ENCODE peak calls at places on chromosomes 1 and 21, in seven cellular contexts. G is neural progenitor cell, Z is GM12865, A is cardiac muscle cell, X is A549, O is epithelial cell of esophagus, T is PC-3. N is an unnamed sample.

GRCh38 chr1:184199036-184199796 is 147.7 kb downstream of the TSEN15 start:
- DNase-seq in G (no peak), Z (no peak), A (no peak), X (no peak), O (peak), T (peak), N (no peak)

GRCh38 chr1:164617607-164618564 is 58.9 kb downstream of the PBX1 start:
- DNase-seq in G (peak), Z (peak), A (peak), X (no peak), O (peak), T (peak), N (no peak)

GRCh38 chr21:45015469-45015860 is 58.9 kb upstream of the ADARB1 start:
- DNase-seq in G (no peak), Z (no peak), A (no peak), X (no peak), O (no peak), T (no peak), N (no peak)

GRCh38 chr1:236451796-236452373 is 57.8 kb downstream of the EDARADD start:
- DNase-seq in G (peak), Z (peak), A (peak), X (peak), O (peak), T (peak), N (no peak)

GRCh38 chr1:56137090-56137489 is 442.3 kb downstream of the PLPP3 start:
- DNase-seq in G (no peak), Z (no peak), A (peak), X (no peak), O (no peak), T (no peak), N (no peak)

GRCh38 chr1:62735491-62736171 is 47.4 kb upstream of the DOCK7 start:
- DNase-seq in G (no peak), Z (no peak), A (no peak), X (no peak), O (peak), T (peak), N (peak)

GRCh38 chr1:172966844-172967540 is 83.7 kb downstream of the TNFSF18 start:
- DNase-seq in G (no peak), Z (peak), A (no peak), X (no peak), O (peak), T (peak), N (no peak)

GRCh38 chr1:40783001-40783905 is at the start of gene KCNQ4:
- DNase-seq in G (peak), Z (no peak), A (peak), X (no peak), O (peak), T (peak), N (no peak)

GRCh38 chr1:23902611-23903278 is 10.4 kb downstream of the CNR2 start:
- DNase-seq in G (peak), Z (no peak), A (peak), X (no peak), O (no peak), T (no peak), N (no peak)

GRCh38 chr1:40936878-40937484 is 42.5 kb upstream of the CTPS1 start:
- DNase-seq in G (no peak), Z (no peak), A (no peak), X (no peak), O (peak), T (no peak), N (peak)

GRCh38 chr1:219385786-219386427 is 212.2 kb downstream of the LYPLAL1 start:
- DNase-seq in G (peak), Z (peak), A (peak), X (peak), O (peak), T (peak), N (no peak)

GRCh38 chr1:30727796-30728195 is 4.4 kb upstream of the MATN1 start:
- DNase-seq in G (no peak), Z (no peak), A (no peak), X (no peak), O (peak), T (peak), N (no peak)

GRCh38 chr1:210850556-210850955 is 283.4 kb downstream of the KCNH1 start:
- DNase-seq in G (no peak), Z (no peak), A (no peak), X (no peak), O (no peak), T (no peak), N (no peak)

GRCh38 chr1:43288785-43289466 is 3.5 kb upstream of the C1orf210 start:
- DNase-seq in G (no peak), Z (no peak), A (no peak), X (no peak), O (no peak), T (no peak), N (no peak)

GRCh38 chr1:2231667-2232254 is 3.6 kb downstream of the SKI start:
- DNase-seq in G (peak), Z (no peak), A (no peak), X (no peak), O (peak), T (peak), N (no peak)

GRCh38 chr1:175356727-175357126 is 164.2 kb upstream of the KIAA0040 start:
- DNase-seq in G (no peak), Z (no peak), A (no peak), X (no peak), O (no peak), T (no peak), N (no peak)

GRCh38 chr1:42002220-42002619 is 83.5 kb upstream of the HIVEP3 start:
- DNase-seq in G (no peak), Z (peak), A (no peak), X (no peak), O (no peak), T (no peak), N (no peak)

GRCh38 chr1:67789551-67789950 is 43.7 kb downstream of the GNG12 start:
- DNase-seq in G (no peak), Z (no peak), A (no peak), X (no peak), O (no peak), T (no peak), N (no peak)

GRCh38 chr1:40421694-40422384 is 28.4 kb upstream of the ZFP69B start:
- DNase-seq in G (no peak), Z (no peak), A (no peak), X (no peak), O (no peak), T (peak), N (peak)

GRCh38 chr1:32954183-32954582 is 10.4 kb downstream of the RNF19B start:
- DNase-seq in G (no peak), Z (no peak), A (no peak), X (no peak), O (peak), T (peak), N (no peak)

GRCh38 chr1:16246961-16247360 is 10.0 kb upstream of the CPLANE2 start:
- DNase-seq in G (no peak), Z (no peak), A (no peak), X (no peak), O (no peak), T (no peak), N (no peak)

GRCh38 chr1:246139745-246140182 is 367.3 kb downstream of the SMYD3 start:
- DNase-seq in G (no peak), Z (no peak), A (no peak), X (peak), O (peak), T (peak), N (peak)

GRCh38 chr1:117178756-117179155 is 32.0 kb downstream of the VTCN1 start:
- DNase-seq in G (no peak), Z (no peak), A (no peak), X (no peak), O (no peak), T (no peak), N (no peak)

GRCh38 chr1:113887392-113887767 is at the start of gene BCL2L15:
- DNase-seq in G (no peak), Z (no peak), A (no peak), X (no peak), O (no peak), T (no peak), N (no peak)
- H3K4me3 ChIP-seq in G (no peak), Z (no peak), A (no peak), X (no peak), O (no peak), T (no peak), N (no peak)

GRCh38 chr1:169894424-169895145 is 889 bp upstream of the SCYL3 start:
- DNase-seq in G (no peak), Z (no peak), A (no peak), X (no peak), O (no peak), T (no peak), N (no peak)
- H3K4me3 ChIP-seq in G (peak), Z (peak), A (peak), X (peak), O (peak), T (peak), N (peak)

DNA sequence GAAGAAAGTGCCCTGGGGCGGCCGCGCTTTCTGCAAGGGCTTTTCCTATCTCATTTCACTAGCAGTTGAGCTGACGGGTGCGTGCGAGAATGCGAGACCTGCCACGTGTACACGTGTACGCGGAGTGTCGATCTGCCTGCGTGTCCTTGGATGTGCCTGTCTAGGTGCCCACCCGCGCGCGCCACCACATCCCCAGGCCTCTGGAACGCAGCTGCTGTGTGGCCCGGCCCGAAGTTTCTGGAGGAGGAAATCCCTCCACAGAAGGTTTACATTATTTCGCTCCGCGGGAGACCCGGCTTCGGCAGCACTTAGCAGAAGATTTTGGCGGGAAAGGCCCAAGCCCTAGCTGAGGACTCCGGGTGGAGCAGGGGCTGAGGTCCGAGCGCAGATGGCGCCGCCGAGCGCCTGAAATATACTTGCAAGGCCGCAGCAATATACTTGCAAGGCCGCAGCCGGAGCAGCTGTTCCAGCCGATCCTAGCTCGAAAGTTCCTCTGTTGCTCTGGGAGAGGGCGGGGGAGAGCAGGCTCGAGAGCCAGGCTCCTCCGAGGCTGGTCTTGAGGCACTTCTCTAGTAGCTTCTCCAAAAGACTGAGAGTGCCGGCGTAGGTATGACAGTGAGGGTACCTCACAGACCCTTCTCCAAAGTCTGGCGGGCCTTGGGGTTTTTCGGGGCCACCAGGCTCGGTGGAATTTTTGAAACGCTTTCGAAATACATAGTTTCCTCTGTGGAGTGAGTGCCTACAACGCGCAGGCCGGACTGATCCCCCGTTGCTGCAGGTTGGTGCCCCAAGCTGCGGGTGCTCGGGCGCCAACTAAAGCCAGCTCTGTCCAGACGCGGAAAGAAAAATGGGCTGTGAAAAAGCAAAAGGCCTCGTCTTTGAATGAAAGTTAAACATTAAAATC is 3.8 kb downstream of the TBX15 start:
- DNase-seq in G (peak), Z (no peak), A (peak), X (no peak), O (no peak), T (no peak), N (no peak)
- H3K4me3 ChIP-seq in G (peak), Z (no peak), A (no peak), X (no peak), O (no peak), T (no peak), N (peak)

GRCh38 chr1:167849656-167850055 is 64.3 kb downstream of the ADCY10 start:
- DNase-seq in G (no peak), Z (no peak), A (no peak), X (no peak), O (no peak), T (no peak), N (no peak)
- H3K4me3 ChIP-seq in G (no peak), Z (no peak), A (no peak), X (no peak), O (no peak), T (no peak), N (no peak)